ENCODE peak calls at places on chromosomes 3 and 15, in six cellular contexts. G is uterus, J is HFF-Myc, O is left lung, Q is AG04450, A is skeletal muscle cell. I is an unnamed sample.

GRCh38 chr15:91065505-91065904 is 34.6 kb upstream of the SV2B start:
- DNase-seq in O (no peak), G (no peak), J (no peak), A (no peak), Q (no peak), I (no peak)

GRCh38 chr3:150256782-150257181 is 151.3 kb upstream of the TSC22D2 start:
- DNase-seq in A (no peak), O (no peak), J (no peak), Q (no peak), G (no peak), I (no peak)

GRCh38 chr15:81293728-81294500 is 30.0 kb downstream of the STARD5 start:
- DNase-seq in A (no peak), O (no peak), G (no peak), Q (no peak), J (no peak), I (no peak)

GRCh38 chr3:14716593-14716992 is 41.7 kb downstream of the C3orf20 start:
- DNase-seq in J (no peak), A (no peak), G (no peak), O (no peak), Q (no peak), I (no peak)

GRCh38 chr3:122640437-122640999 is 40.1 kb upstream of the PARP14 start:
- DNase-seq in J (no peak), Q (no peak), O (no peak), A (no peak), G (no peak), I (no peak)

GRCh38 chr15:25783607-25784131 is 79.5 kb downstream of the ATP10A start:
- DNase-seq in Q (no peak), O (no peak), A (no peak), J (peak), G (no peak), I (no peak)

GRCh38 chr3:33152363-33153360 is 38.8 kb downstream of the CRTAP start:
- DNase-seq in J (no peak), Q (no peak), G (no peak), A (no peak), O (no peak), I (no peak)

GRCh38 chr3:23740517-23741402 is 65.0 kb upstream of the UBE2E1 start:
- DNase-seq in J (no peak), O (no peak), G (no peak), A (no peak), Q (no peak), I (no peak)

GRCh38 chr3:77014236-77014635 is 25.7 kb upstream of the ROBO2 start:
- DNase-seq in O (no peak), J (no peak), Q (no peak), A (no peak), G (no peak), I (no peak)

GRCh38 chr3:56878046-56878445 is 76.3 kb upstream of the ARHGEF3 start:
- DNase-seq in Q (no peak), A (peak), O (no peak), J (no peak), G (no peak), I (no peak)

GRCh38 chr3:42705039-42705767 is 2.6 kb upstream of the HHATL start:
- DNase-seq in A (no peak), O (peak), J (no peak), Q (no peak), G (no peak), I (peak)

GRCh38 chr3:150296966-150297365 is 111.1 kb upstream of the TSC22D2 start:
- DNase-seq in Q (no peak), O (no peak), J (no peak), A (no peak), G (no peak), I (no peak)

DNA sequence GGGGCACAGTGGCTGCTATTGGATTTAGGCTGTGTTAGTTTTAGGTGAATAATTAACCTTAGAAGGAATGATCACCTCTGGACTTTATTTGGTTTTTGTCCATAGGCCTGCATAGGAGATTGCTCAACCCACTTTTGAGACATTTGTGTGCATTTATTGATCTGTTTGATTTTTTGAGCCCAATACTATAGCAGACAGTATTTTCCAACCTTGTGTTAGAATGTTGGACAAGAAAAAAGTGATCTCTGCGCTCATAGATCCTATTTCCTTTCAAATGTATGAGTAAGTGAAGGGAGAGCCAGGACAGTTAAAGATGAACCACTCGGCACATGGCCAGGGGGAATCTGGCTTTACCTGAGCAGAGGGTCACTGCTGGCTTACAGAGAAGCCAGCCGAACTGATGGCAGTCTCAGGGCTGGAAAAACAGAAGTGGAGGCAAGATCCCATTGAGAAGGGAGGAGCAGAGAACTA is 8.8 kb upstream of the TOPBP1 start:
- DNase-seq in J (no peak), O (no peak), G (no peak), Q (no peak), A (no peak), I (no peak)
- H3K4me3 ChIP-seq in J (no peak), O (no peak), G (no peak), Q (no peak), A (no peak), I (no peak)

DNA sequence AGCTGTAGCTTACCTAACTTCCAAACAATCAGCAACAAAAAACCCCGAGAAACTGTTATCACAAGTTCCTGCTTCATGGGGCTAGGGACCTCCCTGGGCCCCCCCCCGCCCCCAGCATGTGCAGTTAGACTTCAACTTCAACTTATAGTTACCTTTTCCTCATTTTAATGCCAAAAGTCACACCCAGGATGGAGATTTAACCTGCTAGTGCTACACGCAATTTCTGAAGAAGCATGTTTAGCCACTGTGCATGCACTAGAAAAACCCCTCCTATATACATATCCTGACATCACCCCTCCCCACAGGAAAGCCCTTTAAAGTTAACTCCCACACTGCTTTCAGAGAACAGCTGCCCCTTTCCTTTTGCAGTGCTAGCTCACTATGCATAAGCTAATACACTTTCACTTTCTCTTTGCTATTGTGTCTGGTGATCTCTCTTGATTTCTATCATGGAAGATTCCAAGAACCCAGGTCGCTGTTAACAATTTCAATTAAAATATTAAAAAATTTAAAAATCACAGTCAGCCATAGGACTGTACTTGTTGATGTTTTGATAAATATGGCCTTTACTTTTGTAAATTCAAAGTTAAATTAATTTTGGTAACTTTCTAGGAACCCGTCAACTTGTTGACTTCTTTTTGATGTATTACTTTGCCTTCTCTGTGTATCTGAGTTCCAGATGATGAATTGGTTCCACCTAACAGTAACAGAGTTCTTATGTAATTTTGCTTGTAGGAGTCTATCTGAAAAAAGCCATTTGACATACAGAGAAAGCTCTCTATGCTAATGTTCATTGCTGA is 75.2 kb upstream of the ACAD9 start:
- DNase-seq in O (no peak), J (no peak), G (no peak), A (no peak), Q (no peak), I (no peak)
- H3K4me3 ChIP-seq in O (no peak), J (no peak), G (no peak), A (no peak), Q (no peak), I (peak)

DNA sequence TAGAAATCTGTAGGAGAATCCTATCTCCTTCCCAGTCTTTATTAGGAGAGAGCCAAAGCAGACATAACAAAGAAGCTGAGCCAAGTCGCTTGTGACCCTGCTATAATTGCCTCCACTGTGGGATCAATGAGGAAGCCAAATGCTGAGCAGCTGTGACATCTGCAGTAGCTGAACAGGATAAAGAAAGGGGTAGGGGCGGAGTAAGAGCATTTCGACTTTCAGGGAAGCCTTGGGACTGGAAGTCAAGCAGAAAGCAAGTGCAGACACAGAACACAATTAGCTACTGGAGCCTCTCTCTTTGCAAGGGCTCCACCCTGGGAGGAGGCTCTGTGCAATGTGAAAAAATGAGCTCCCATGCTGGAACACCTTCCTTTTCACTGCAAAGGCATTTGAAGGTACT is 166.6 kb downstream of the CADPS start:
- DNase-seq in O (no peak), Q (no peak), J (no peak), G (no peak), A (no peak), I (no peak)
- H3K4me3 ChIP-seq in O (no peak), Q (no peak), J (no peak), G (no peak), A (no peak), I (no peak)

GRCh38 chr3:106004137-106004600 is 135.4 kb upstream of the CBLB start:
- DNase-seq in G (no peak), J (no peak), Q (peak), A (no peak), O (no peak), I (no peak)
- H3K4me3 ChIP-seq in G (peak), J (no peak), Q (peak), A (peak), O (no peak), I (peak)

DNA sequence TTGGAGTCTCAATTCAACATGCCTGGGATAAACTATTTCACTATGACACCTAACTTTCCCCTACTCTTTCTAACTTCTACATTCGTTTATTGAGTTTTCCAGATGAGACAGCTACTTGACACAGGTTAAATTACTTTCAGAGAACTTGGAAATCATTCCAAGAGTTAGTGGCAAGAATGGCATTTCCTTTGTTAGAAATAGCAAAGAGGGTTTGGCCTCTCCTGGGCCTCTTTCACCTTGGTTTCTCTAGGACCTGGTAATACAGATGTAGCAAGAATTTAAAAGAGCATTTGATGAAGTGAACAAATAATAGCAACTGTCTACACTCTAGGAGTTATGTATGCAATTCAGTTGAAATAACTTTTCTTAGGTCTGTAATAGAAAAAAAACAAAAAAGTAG is 748.9 kb downstream of the MECOM start:
- DNase-seq in G (no peak), Q (no peak), J (no peak), A (no peak), O (no peak), I (no peak)
- H3K4me3 ChIP-seq in G (no peak), Q (no peak), J (no peak), A (no peak), O (no peak), I (no peak)

GRCh38 chr3:190345027-190345821 is 23.0 kb upstream of the CLDN1 start:
- DNase-seq in Q (peak), O (no peak), A (peak), J (no peak), G (no peak), I (no peak)
- H3K4me3 ChIP-seq in Q (peak), O (no peak), A (no peak), J (no peak), G (no peak), I (no peak)

I was measured in upper lobe of right lung.